ENCODE peak calls at places on chromosomes 4 and X, in seven cellular contexts. X, G, C, P, W, A and N are unnamed samples.

GRCh38 chr4:181258569-181258968 is 984.6 kb upstream of the TENM3 start:
- DNase-seq in X (no peak), G (no peak), C (no peak), P (no peak), W (no peak), A (no peak), N (no peak)

GRCh38 chr4:103773691-103774231 is 54.0 kb upstream of the TACR3 start:
- DNase-seq in X (no peak), G (no peak), C (no peak), P (no peak), W (no peak), A (no peak), N (no peak)

GRCh38 chr4:56241500-56241899 is 145.8 kb downstream of the AASDH start:
- DNase-seq in X (no peak), G (no peak), C (no peak), P (no peak), W (no peak), A (no peak), N (no peak)

GRCh38 chr4:6257243-6258025 is 12.2 kb upstream of the WFS1 start:
- DNase-seq in X (no peak), G (no peak), C (no peak), P (no peak), W (no peak), A (no peak), N (no peak)

GRCh38 chrX:129876734-129877395 is 29.1 kb upstream of the UTP14A start:
- DNase-seq in X (no peak), G (no peak), C (peak), P (no peak), W (peak), A (no peak), N (no peak)

GRCh38 chrX:7170903-7171302 is 22.9 kb upstream of the PUDP start:
- DNase-seq in X (no peak), G (no peak), C (peak), P (no peak), W (no peak), A (no peak), N (peak)

GRCh38 chr4:142440093-142440492 is 406.0 kb downstream of the INPP4B start:
- DNase-seq in X (no peak), G (no peak), C (no peak), P (no peak), W (no peak), A (no peak), N (no peak)

GRCh38 chr4:189143255-189143654 is 797.4 kb upstream of the FRG1 start:
- DNase-seq in X (no peak), G (no peak), C (peak), P (no peak), W (no peak), A (no peak), N (no peak)

GRCh38 chr4:62194342-62194741 is 994.2 kb downstream of the ADGRL3 start:
- DNase-seq in X (no peak), G (no peak), C (no peak), P (no peak), W (no peak), A (no peak), N (no peak)

GRCh38 chrX:45524296-45524695 is 323.6 kb upstream of the DIPK2B start:
- DNase-seq in X (no peak), G (no peak), C (peak), P (no peak), W (no peak), A (no peak), N (no peak)

GRCh38 chrX:8748855-8749254 is 16.9 kb upstream of the ANOS1 start:
- DNase-seq in X (peak), G (no peak), C (peak), P (no peak), W (peak), A (no peak), N (peak)

GRCh38 chr4:177405508-177405907 is 36.7 kb downstream of the AGA start:
- DNase-seq in X (no peak), G (no peak), C (peak), P (no peak), W (no peak), A (no peak), N (no peak)

GRCh38 chrX:50450324-50450723 is 20.3 kb downstream of the DGKK start:
- DNase-seq in X (no peak), G (no peak), C (peak), P (no peak), W (no peak), A (no peak), N (no peak)

GRCh38 chrX:72258174-72258573 is 18.9 kb downstream of the RPS4X start:
- DNase-seq in X (no peak), G (no peak), C (peak), P (no peak), W (peak), A (no peak), N (no peak)

GRCh38 chr4:26093561-26093960 is 179.5 kb downstream of the SMIM20 start:
- DNase-seq in X (no peak), G (no peak), C (no peak), P (no peak), W (no peak), A (no peak), N (no peak)

GRCh38 chrX:43756076-43756475 is 100.0 kb downstream of the MAOA start:
- DNase-seq in X (no peak), G (no peak), C (no peak), P (no peak), W (no peak), A (no peak), N (no peak)

GRCh38 chr4:10173039-10173753 is 56.6 kb upstream of the WDR1 start:
- DNase-seq in X (no peak), G (no peak), C (no peak), P (no peak), W (peak), A (no peak), N (peak)

GRCh38 chr4:81605278-81605677 is 133.6 kb upstream of the RASGEF1B start:
- DNase-seq in X (no peak), G (no peak), C (no peak), P (no peak), W (no peak), A (no peak), N (no peak)